ENCODE peak calls at places on chromosomes 4 and X, in six cellular contexts. P is CD4-positive, alpha-beta memory T cell; T is neuronal stem cell; B is cardiac muscle cell; H is SJSA1; D is BE2C. N is an unnamed sample.

GRCh38 chr4:180203349-180203748 is 2039.9 kb upstream of the TENM3 start:
- DNase-seq in P (no peak), T (no peak), B (no peak), H (no peak), D (no peak), N (peak; percentile 21)

GRCh38 chr4:112173593-112174559 is 28.6 kb downstream of the FAM241A start:
- DNase-seq in P (no peak), T (no peak), B (no peak), H (peak; percentile 25), D (no peak), N (no peak)

GRCh38 chr4:137705171-137705783 is 173.0 kb upstream of the PCDH18 start:
- DNase-seq in P (no peak), T (no peak), B (peak; percentile 55), H (peak; percentile 32), D (no peak), N (no peak)

GRCh38 chr4:118757761-118758213 is 72.6 kb downstream of the METTL14 start:
- DNase-seq in P (no peak), T (no peak), B (no peak), H (no peak), D (no peak), N (no peak)

GRCh38 chr4:41882622-41883347 is 52.4 kb upstream of the TMEM33 start:
- DNase-seq in P (no peak), T (no peak), B (peak; percentile 56), H (no peak), D (peak; percentile 80), N (no peak)

GRCh38 chrX:45775462-45775861 is 574.8 kb upstream of the DIPK2B start:
- DNase-seq in P (no peak), T (no peak), B (no peak), H (peak; percentile 75), D (no peak), N (no peak)

GRCh38 chrX:21955398-21956189 is 15.1 kb downstream of the SMS start:
- DNase-seq in P (no peak), T (no peak), B (no peak), H (no peak), D (no peak), N (no peak)

GRCh38 chrX:65196758-65197371 is 220.6 kb upstream of the ZC4H2 start:
- DNase-seq in P (no peak), T (peak; percentile 44), B (peak; percentile 61), H (no peak), D (peak; percentile 3), N (no peak)

GRCh38 chr4:138899999-138900398 is 115.6 kb upstream of the NOCT start:
- DNase-seq in P (no peak), T (no peak), B (no peak), H (no peak), D (no peak), N (no peak)

GRCh38 chr4:76053730-76054129 is 17.9 kb upstream of the CXCL11 start:
- DNase-seq in P (no peak), T (no peak), B (no peak), H (no peak), D (no peak), N (no peak)

GRCh38 chrX:318739-319578 is at the start of gene GTPBP6:
- DNase-seq in P (peak; percentile 100), T (peak; percentile 99), B (peak; percentile 99), H (peak; percentile 99), D (peak; percentile 95), N (peak; percentile 99)

GRCh38 chr4:73189274-73189810 is 69.3 kb downstream of the ANKRD17 start:
- DNase-seq in P (no peak), T (no peak), B (no peak), H (no peak), D (no peak), N (no peak)

GRCh38 chr4:74716436-74716765 is 77.9 kb downstream of the BTC start:
- DNase-seq in P (no peak), T (no peak), B (no peak), H (no peak), D (no peak), N (no peak)

GRCh38 chr4:74474345-74475099 is 29.6 kb downstream of the AREG start:
- DNase-seq in P (no peak), T (no peak), B (no peak), H (peak; percentile 7), D (no peak), N (no peak)

GRCh38 chr4:46956451-46956850 is 36.9 kb downstream of the GABRA4 start:
- DNase-seq in P (no peak), T (no peak), B (no peak), H (no peak), D (no peak), N (no peak)

GRCh38 chr4:6369511-6369910 is 99.9 kb downstream of the WFS1 start:
- DNase-seq in P (no peak), T (no peak), B (no peak), H (no peak), D (no peak), N (no peak)

GRCh38 chr4:117996891-117997290 is 37.4 kb upstream of the NDST3 start:
- DNase-seq in P (no peak), T (no peak), B (no peak), H (no peak), D (no peak), N (no peak)

GRCh38 chrX:26747877-26748276 is 531.9 kb downstream of the MAGEB5 start:
- DNase-seq in P (no peak), T (no peak), B (peak; percentile 0), H (no peak), D (no peak), N (no peak)

GRCh38 chr4:121307441-121308327 is 73.1 kb downstream of the QRFPR start:
- DNase-seq in P (peak; percentile 45), T (peak; percentile 53), B (peak; percentile 74), H (peak; percentile 9), D (peak; percentile 17), N (peak; percentile 31)

GRCh38 chrX:68938244-68939004 is 109.6 kb downstream of the EFNB1 start:
- DNase-seq in P (no peak), T (no peak), B (no peak), H (no peak), D (no peak), N (no peak)

GRCh38 chr4:90002406-90003040 is 107.9 kb downstream of the MMRN1 start:
- DNase-seq in P (no peak), T (no peak), B (no peak), H (no peak), D (no peak), N (no peak)

GRCh38 chr4:81165853-81166430 is 49.1 kb downstream of the PRKG2 start:
- DNase-seq in P (no peak), T (no peak), B (no peak), H (no peak), D (peak; percentile 9), N (no peak)

GRCh38 chrX:16319929-16320328 is 152.6 kb downstream of the MAGEB17 start:
- DNase-seq in P (no peak), T (no peak), B (no peak), H (no peak), D (no peak), N (no peak)

GRCh38 chrX:118577041-118577440 is 81.4 kb downstream of the DOCK11 start:
- DNase-seq in P (no peak), T (no peak), B (peak; percentile 8), H (no peak), D (peak; percentile 69), N (no peak)

GRCh38 chr4:145179201-145179860 is 1.1 kb downstream of the OTUD4 start:
- DNase-seq in P (peak; percentile 82), T (no peak), B (peak; percentile 49), H (peak; percentile 60), D (peak; percentile 58), N (peak; percentile 54)

DNA sequence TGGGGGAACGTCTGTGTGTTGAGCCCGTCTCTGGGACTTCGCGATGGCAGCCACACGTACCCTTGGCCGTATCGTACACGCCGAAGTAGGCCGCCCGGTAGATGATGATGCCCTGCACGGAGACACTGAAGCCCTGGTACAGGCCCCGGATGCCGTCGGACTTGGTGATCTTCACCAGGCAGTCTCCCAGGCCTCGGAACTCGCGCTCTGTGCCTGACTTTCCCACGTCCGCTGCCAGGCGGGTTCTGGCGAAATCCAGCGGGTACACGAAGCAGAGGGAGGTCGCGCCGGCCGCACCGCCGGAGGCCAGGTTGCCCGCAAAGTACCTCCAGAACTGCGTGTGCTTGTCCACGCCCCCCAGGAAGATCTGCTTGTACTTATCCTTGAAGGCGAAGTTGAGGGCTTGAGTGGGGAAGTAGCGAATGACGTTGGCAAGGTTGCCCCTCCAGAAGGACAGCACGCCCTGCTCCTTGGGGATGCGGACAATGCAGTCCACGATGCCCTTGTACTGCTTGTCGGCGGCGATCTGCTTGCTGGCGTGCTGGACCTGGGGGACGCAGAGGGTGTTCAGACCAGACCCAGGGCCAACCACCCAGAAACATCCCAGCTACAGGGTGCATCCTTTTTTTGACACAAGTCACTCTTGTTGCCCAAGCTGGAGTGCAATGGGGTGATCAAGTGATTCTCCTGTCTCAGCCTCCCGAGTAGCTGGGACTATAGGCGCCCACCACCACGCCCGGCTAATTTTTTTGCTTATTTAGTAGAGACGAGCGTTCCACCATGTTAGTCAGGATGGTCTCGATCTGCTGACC is 2.5 kb downstream of the SLC25A6 start:
- DNase-seq in P (peak; percentile 27), T (no peak), B (no peak), H (no peak), D (no peak), N (peak; percentile 5)
- H3K4me3 ChIP-seq in P (no peak overlapping the region), T (no peak overlapping the region), B (no peak overlapping the region), H (no peak overlapping the region), D (no peak overlapping the region), N (no peak overlapping the region)

GRCh38 chr4:109967798-109968520 is 55.3 kb downstream of the EGF start:
- DNase-seq in P (no peak), T (no peak), B (no peak), H (no peak), D (no peak), N (no peak)

GRCh38 chr4:109959195-109959594 is 46.5 kb downstream of the EGF start:
- DNase-seq in P (no peak), T (no peak), B (no peak), H (no peak), D (no peak), N (no peak)

GRCh38 chr4:109966891-109967481 is 54.3 kb downstream of the EGF start:
- DNase-seq in P (no peak), T (no peak), B (no peak), H (no peak), D (no peak), N (no peak)

GRCh38 chr4:109957227-109957626 is 44.5 kb downstream of the EGF start:
- DNase-seq in P (no peak), T (no peak), B (no peak), H (no peak), D (no peak), N (no peak)

GRCh38 chr4:109962401-109962800 is 49.7 kb downstream of the EGF start:
- DNase-seq in P (no peak), T (no peak), B (no peak), H (no peak), D (no peak), N (no peak)
- H3K4me1 ChIP-seq in P (no peaks in the 10 kb centered on the region), T (no peaks in the 10 kb centered on the region), B (no peaks in the 10 kb centered on the region), H (peaks cover 3% of the 10 kb centered on the region), D (no peaks in the 10 kb centered on the region), N (no peaks in the 10 kb centered on the region)

DNA sequence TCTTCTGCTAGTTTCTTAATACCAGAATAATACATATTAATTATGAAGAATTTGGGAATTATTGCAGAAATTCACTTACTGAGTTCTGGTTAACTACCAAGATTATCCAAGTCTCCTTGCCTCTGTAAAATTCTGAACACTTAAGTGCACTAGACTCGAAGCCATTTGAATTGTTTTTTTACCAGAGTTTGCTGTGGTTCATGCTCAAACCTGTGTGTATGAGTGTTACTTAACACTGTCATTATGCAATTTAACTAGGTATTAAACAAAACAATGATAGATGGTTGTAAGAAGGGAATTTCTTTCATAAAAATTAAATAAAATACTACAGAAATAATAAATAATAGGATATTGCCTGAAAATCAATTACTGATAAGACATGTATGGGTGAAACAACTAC is 145.6 kb upstream of the FAT4 start:
- DNase-seq in P (no peak), T (no peak), B (no peak), H (no peak), D (no peak), N (no peak)
- H3K4me3 ChIP-seq in P (no peak overlapping the region), T (no peak overlapping the region), B (no peak overlapping the region), H (no peak overlapping the region), D (no peak overlapping the region), N (no peak overlapping the region)

GRCh38 chrX:72124540-72125201 is 7.0 kb downstream of the RTL5 start:
- DNase-seq in P (no peak), T (no peak), B (no peak), H (no peak), D (no peak), N (no peak)
- H3K4me1 ChIP-seq in P (peaks cover 75% of the 10 kb centered on the region), T (peaks cover 23% of the 10 kb centered on the region), B (peaks cover 36% of the 10 kb centered on the region), H (peaks cover 39% of the 10 kb centered on the region), D (peaks cover 73% of the 10 kb centered on the region), N (no peaks in the 10 kb centered on the region)

N was measured in DND-41.